ENCODE peak calls at places on chromosomes 7 and 10, in five cellular contexts. One of them, this sample, is unnamed.

GRCh38 chr10:94076325-94076841 is 82.7 kb downstream of the PLCE1 start:
- DNase-seq in H1: no peak
- DNase-seq in GM12878: no peak
- DNase-seq in K562: no peak
- DNase-seq in HepG2: peak; percentile 39
- DNase-seq in this sample: no peak

GRCh38 chr10:118793545-118793944 is 38.8 kb upstream of the CACUL1 start:
- DNase-seq in H1: no peak
- DNase-seq in GM12878: no peak
- DNase-seq in K562: no peak
- DNase-seq in HepG2: no peak
- DNase-seq in this sample: no peak

GRCh38 chr7:128247640-128248194 is 6.6 kb downstream of the LEP start:
- DNase-seq in H1: no peak
- DNase-seq in GM12878: no peak
- DNase-seq in K562: peak; percentile 68
- DNase-seq in HepG2: no peak
- DNase-seq in this sample: peak; percentile 18

GRCh38 chr7:30923009-30923773 is 11.5 kb downstream of the AQP1 start:
- DNase-seq in H1: no peak
- DNase-seq in GM12878: no peak
- DNase-seq in K562: no peak
- DNase-seq in HepG2: no peak
- DNase-seq in this sample: no peak

GRCh38 chr10:48330269-48330668 is 23.8 kb downstream of the MAPK8 start:
- DNase-seq in H1: no peak
- DNase-seq in GM12878: no peak
- DNase-seq in K562: no peak
- DNase-seq in HepG2: no peak
- DNase-seq in this sample: no peak

GRCh38 chr7:130700760-130701159 is 14.4 kb upstream of the TSGA13 start:
- DNase-seq in H1: no peak
- DNase-seq in GM12878: no peak
- DNase-seq in K562: no peak
- DNase-seq in HepG2: no peak
- DNase-seq in this sample: no peak

GRCh38 chr10:97319671-97320479 is 804 bp downstream of the FRAT1 start:
- DNase-seq in H1: peak; percentile 36
- DNase-seq in GM12878: no peak
- DNase-seq in K562: no peak
- DNase-seq in HepG2: peak; percentile 54
- DNase-seq in this sample: no peak

GRCh38 chr10:102941401-102941800 is 23.3 kb downstream of the CNNM2 start:
- DNase-seq in H1: no peak
- DNase-seq in GM12878: no peak
- DNase-seq in K562: no peak
- DNase-seq in HepG2: no peak
- DNase-seq in this sample: no peak

GRCh38 chr10:80500572-80501380 is 36.9 kb upstream of the SH2D4B start:
- DNase-seq in H1: no peak
- DNase-seq in GM12878: peak; percentile 34
- DNase-seq in K562: peak; percentile 64
- DNase-seq in HepG2: no peak
- DNase-seq in this sample: no peak

GRCh38 chr7:84722086-84722485 is 464.8 kb downstream of the SEMA3D start:
- DNase-seq in H1: no peak
- DNase-seq in GM12878: no peak
- DNase-seq in K562: no peak
- DNase-seq in HepG2: no peak
- DNase-seq in this sample: no peak

GRCh38 chr10:106577266-106577665 is 587.2 kb downstream of the SORCS1 start:
- DNase-seq in H1: peak; percentile 70
- DNase-seq in GM12878: no peak
- DNase-seq in K562: no peak
- DNase-seq in HepG2: no peak
- DNase-seq in this sample: no peak

GRCh38 chr10:119446441-119447277 is 95.9 kb downstream of the RGS10 start:
- DNase-seq in H1: no peak
- DNase-seq in GM12878: no peak
- DNase-seq in K562: no peak
- DNase-seq in HepG2: no peak
- DNase-seq in this sample: no peak

GRCh38 chr10:80356563-80356999 is at the start of the genes DYDC1 and DYDC2:
- DNase-seq in H1: peak; percentile 78
- DNase-seq in GM12878: no peak
- DNase-seq in K562: peak; percentile 24
- DNase-seq in HepG2: no peak
- DNase-seq in this sample: no peak

GRCh38 chr7:116576350-116577319 is 51.8 kb downstream of the CAV1 start:
- DNase-seq in H1: no peak
- DNase-seq in GM12878: no peak
- DNase-seq in K562: peak; percentile 15
- DNase-seq in HepG2: no peak
- DNase-seq in this sample: no peak

GRCh38 chr10:72625608-72626443 is at the start of gene MICU1:
- DNase-seq in H1: peak; percentile 90
- DNase-seq in GM12878: peak; percentile 86
- DNase-seq in K562: peak; percentile 99
- DNase-seq in HepG2: peak; percentile 91
- DNase-seq in this sample: peak; percentile 85

GRCh38 chr7:99004216-99004615 is 125.9 kb downstream of the TRRAP start:
- DNase-seq in H1: no peak
- DNase-seq in GM12878: no peak
- DNase-seq in K562: no peak
- DNase-seq in HepG2: no peak
- DNase-seq in this sample: no peak

GRCh38 chr7:99473315-99473596 is 566 bp downstream of the ZNF789 start:
- DNase-seq in H1: no peak
- DNase-seq in GM12878: peak; percentile 33
- DNase-seq in K562: peak; percentile 79
- DNase-seq in HepG2: peak; percentile 76
- DNase-seq in this sample: peak; percentile 48

GRCh38 chr7:128827971-128828711 is 2.1 kb upstream of the FLNC start:
- DNase-seq in H1: no peak
- DNase-seq in GM12878: no peak
- DNase-seq in K562: peak; percentile 75
- DNase-seq in HepG2: peak; percentile 20
- DNase-seq in this sample: peak; percentile 34

GRCh38 chr7:33054261-33054964 is 8.2 kb downstream of the NT5C3A start:
- DNase-seq in H1: no peak
- DNase-seq in GM12878: no peak
- DNase-seq in K562: no peak
- DNase-seq in HepG2: no peak
- DNase-seq in this sample: no peak

GRCh38 chr7:47819054-47819920 is 129.0 kb downstream of the PKD1L1 start:
- DNase-seq in H1: no peak
- DNase-seq in GM12878: peak; percentile 15
- DNase-seq in K562: peak; percentile 61
- DNase-seq in HepG2: peak; percentile 70
- DNase-seq in this sample: peak; percentile 34

GRCh38 chr7:98323597-98324322 is 42.3 kb downstream of the BRI3 start:
- DNase-seq in H1: peak; percentile 33
- DNase-seq in GM12878: no peak
- DNase-seq in K562: no peak
- DNase-seq in HepG2: no peak
- DNase-seq in this sample: no peak

GRCh38 chr10:89207801-89208551 is 859 bp upstream of the CH25H start:
- DNase-seq in H1: no peak
- DNase-seq in GM12878: no peak
- DNase-seq in K562: no peak
- DNase-seq in HepG2: no peak
- DNase-seq in this sample: no peak

GRCh38 chr10:70442332-70442988 is 979 bp upstream of the NODAL start:
- DNase-seq in H1: peak; percentile 84
- DNase-seq in GM12878: no peak
- DNase-seq in K562: no peak
- DNase-seq in HepG2: peak; percentile 76
- DNase-seq in this sample: no peak

GRCh38 chr7:4739528-4739992 is 35.9 kb upstream of the AP5Z1 start:
- DNase-seq in H1: no peak
- DNase-seq in GM12878: no peak
- DNase-seq in K562: peak; percentile 74
- DNase-seq in HepG2: peak; percentile 84
- DNase-seq in this sample: no peak
- TF ChIP-seq SRF in H1: no peak
- TF ChIP-seq SRF in GM12878: no peak
- TF ChIP-seq SRF in K562: no peak
- TF ChIP-seq SRF in HepG2: no peak
- TF ChIP-seq SRF in this sample: no peak

GRCh38 chr7:27128034-27128433 is 2.5 kb downstream of the HOXA4 start:
- DNase-seq in H1: no peak
- DNase-seq in GM12878: no peak
- DNase-seq in K562: no peak
- DNase-seq in HepG2: no peak
- DNase-seq in this sample: no peak
- TF ChIP-seq SRF in H1: no peak
- TF ChIP-seq SRF in GM12878: no peak
- TF ChIP-seq SRF in K562: no peak
- TF ChIP-seq SRF in HepG2: no peak
- TF ChIP-seq SRF in this sample: no peak

DNA sequence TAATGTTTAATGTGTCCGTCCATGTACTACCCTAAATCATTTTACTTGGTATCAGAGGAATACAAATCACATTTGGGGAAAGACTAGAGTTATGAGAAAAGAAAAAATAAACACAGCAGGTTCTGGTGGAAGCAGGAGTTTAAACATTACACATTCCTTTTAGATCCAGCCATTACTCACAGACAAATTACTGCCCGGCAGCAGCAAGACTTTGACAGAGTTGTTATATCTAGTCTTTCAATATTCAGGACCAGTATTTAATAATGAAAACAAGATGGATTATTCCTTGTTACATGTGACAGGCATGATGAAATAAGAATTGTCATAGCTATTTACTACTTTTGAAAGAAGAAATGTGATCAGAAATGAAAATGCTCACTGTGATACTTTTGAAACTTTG is 131.8 kb upstream of the GNAI1 start:
- DNase-seq in H1: no peak
- DNase-seq in GM12878: no peak
- DNase-seq in K562: no peak
- DNase-seq in HepG2: no peak
- DNase-seq in this sample: no peak
- TF ChIP-seq SRF in H1: no peak
- TF ChIP-seq SRF in GM12878: no peak
- TF ChIP-seq SRF in K562: no peak
- TF ChIP-seq SRF in HepG2: no peak
- TF ChIP-seq SRF in this sample: no peak

GRCh38 chr10:77317221-77317620 is 320.4 kb downstream of the KCNMA1 start:
- DNase-seq in H1: no peak
- DNase-seq in GM12878: no peak
- DNase-seq in K562: no peak
- DNase-seq in HepG2: no peak
- DNase-seq in this sample: no peak
- TF ChIP-seq SRF in H1: no peak
- TF ChIP-seq SRF in GM12878: no peak
- TF ChIP-seq SRF in K562: no peak
- TF ChIP-seq SRF in HepG2: no peak
- TF ChIP-seq SRF in this sample: no peak

GRCh38 chr7:101159696-101160674 is 5.4 kb downstream of the VGF start:
- DNase-seq in H1: no peak
- DNase-seq in GM12878: no peak
- DNase-seq in K562: no peak
- DNase-seq in HepG2: no peak
- DNase-seq in this sample: no peak
- TF ChIP-seq SRF in H1: no peak
- TF ChIP-seq SRF in GM12878: no peak
- TF ChIP-seq SRF in K562: no peak
- TF ChIP-seq SRF in HepG2: no peak
- TF ChIP-seq SRF in this sample: no peak

GRCh38 chr10:62016477-62017140 is 115.1 kb downstream of the ARID5B start:
- DNase-seq in H1: no peak
- DNase-seq in GM12878: no peak
- DNase-seq in K562: no peak
- DNase-seq in HepG2: no peak
- DNase-seq in this sample: no peak
- TF ChIP-seq SRF in H1: no peak
- TF ChIP-seq SRF in GM12878: no peak
- TF ChIP-seq SRF in K562: no peak
- TF ChIP-seq SRF in HepG2: no peak
- TF ChIP-seq SRF in this sample: no peak

DNA sequence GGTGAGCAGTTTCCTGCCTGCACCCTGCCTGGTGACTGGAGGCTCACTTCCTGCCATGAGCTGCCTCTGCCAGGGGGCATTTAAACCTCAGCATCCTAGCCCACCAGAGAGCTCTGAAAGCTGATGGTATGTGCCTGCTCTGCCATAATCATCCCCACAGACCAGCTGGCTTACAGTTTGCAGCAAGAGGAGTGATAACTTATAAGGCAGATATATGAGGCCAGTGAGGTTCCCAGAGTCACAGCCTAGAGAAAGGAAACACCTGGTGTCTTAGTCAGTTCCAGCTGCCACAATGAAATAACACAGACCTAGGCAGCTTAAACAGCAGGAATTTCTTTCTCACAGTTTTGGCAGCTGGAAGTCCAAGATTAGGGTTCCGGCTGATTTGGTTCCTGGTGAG is 232.0 kb downstream of the PAXIP1 start:
- DNase-seq in H1: no peak
- DNase-seq in GM12878: no peak
- DNase-seq in K562: no peak
- DNase-seq in HepG2: no peak
- DNase-seq in this sample: no peak
- TF ChIP-seq SRF in H1: no peak
- TF ChIP-seq SRF in GM12878: no peak
- TF ChIP-seq SRF in K562: no peak
- TF ChIP-seq SRF in HepG2: no peak
- TF ChIP-seq SRF in this sample: no peak

This sample was measured in HCT116.